ENCODE peak calls at places on chromosomes 13 and 19, in six cellular contexts. J, B, P, C, V and F are unnamed samples.

GRCh38 chr19:58218899-58219298 is 9.8 kb upstream of the ZNF544 start:
- DNase-seq in J (no peak), B (no peak), P (no peak), C (no peak), V (peak; percentile 72), F (no peak)

GRCh38 chr19:55958356-55958755 is 10.7 kb downstream of the NLRP8 start:
- DNase-seq in J (no peak), B (no peak), P (no peak), C (no peak), V (no peak), F (no peak)

GRCh38 chr13:75010941-75011340 is 471.0 kb downstream of the TBC1D4 start:
- DNase-seq in J (no peak), B (no peak), P (no peak), C (no peak), V (no peak), F (no peak)

GRCh38 chr13:40589285-40590109 is 76.9 kb downstream of the FOXO1 start:
- DNase-seq in J (peak; percentile 37), B (no peak), P (no peak), C (peak; percentile 70), V (no peak), F (peak; percentile 51)

GRCh38 chr13:73767191-73767741 is 366.9 kb downstream of the KLF12 start:
- DNase-seq in J (no peak), B (no peak), P (no peak), C (no peak), V (peak; percentile 87), F (no peak)

GRCh38 chr19:37986048-37986750 is 79.2 kb downstream of the SIPA1L3 start:
- DNase-seq in J (no peak), B (no peak), P (peak; percentile 65), C (no peak), V (no peak), F (no peak)

GRCh38 chr13:46595136-46595917 is 42.4 kb downstream of the LRCH1 start:
- DNase-seq in J (no peak), B (no peak), P (no peak), C (no peak), V (no peak), F (no peak)

GRCh38 chr13:21012211-21012610 is 49.2 kb downstream of the LATS2 start:
- DNase-seq in J (no peak), B (no peak), P (no peak), C (no peak), V (no peak), F (peak; percentile 40)

GRCh38 chr13:65926750-65927171 is 1303.4 kb downstream of the PCDH9 start:
- DNase-seq in J (no peak), B (peak; percentile 38), P (peak; percentile 66), C (peak; percentile 11), V (peak; percentile 75), F (no peak)

GRCh38 chr13:75806101-75806500 is 170.0 kb downstream of the LMO7 start:
- DNase-seq in J (no peak), B (no peak), P (no peak), C (no peak), V (no peak), F (no peak)

GRCh38 chr19:19592690-19593089 is 25.8 kb downstream of the PBX4 start:
- DNase-seq in J (no peak), B (no peak), P (no peak), C (no peak), V (no peak), F (no peak)

GRCh38 chr19:38095411-38096308 is 128.4 kb downstream of the DPF1 start:
- DNase-seq in J (peak; percentile 73), B (peak; percentile 59), P (peak; percentile 86), C (peak; percentile 68), V (peak; percentile 92), F (peak; percentile 69)

GRCh38 chr13:27960362-27961226 is 8.5 kb downstream of the CDX2 start:
- DNase-seq in J (no peak), B (peak; percentile 35), P (no peak), C (peak; percentile 11), V (peak; percentile 92), F (no peak)

GRCh38 chr19:778910-779653 is 18.2 kb upstream of the PTBP1 start:
- DNase-seq in J (peak; percentile 70), B (no peak), P (no peak), C (no peak), V (peak; percentile 49), F (peak; percentile 93)

GRCh38 chr13:30371649-30372265 is 50.5 kb upstream of the UBE2L5 start:
- DNase-seq in J (no peak), B (no peak), P (no peak), C (no peak), V (no peak), F (peak; percentile 45)

GRCh38 chr13:44236370-44236769 is 137.3 kb upstream of the SERP2 start:
- DNase-seq in J (peak; percentile 52), B (no peak), P (no peak), C (no peak), V (no peak), F (no peak)

GRCh38 chr19:56720281-56720680 is 48.7 kb upstream of the ZNF835 start:
- DNase-seq in J (peak; percentile 5), B (no peak), P (no peak), C (no peak), V (no peak), F (no peak)

GRCh38 chr13:75305057-75305456 is 176.9 kb downstream of the TBC1D4 start:
- DNase-seq in J (no peak), B (no peak), P (no peak), C (peak; percentile 68), V (no peak), F (no peak)

GRCh38 chr19:42468273-42468796 is 25.6 kb upstream of the CXCL17 start:
- DNase-seq in J (no peak), B (no peak), P (no peak), C (no peak), V (no peak), F (peak; percentile 79)

GRCh38 chr19:35533822-35534521 is 716 bp downstream of the GAPDHS start:
- DNase-seq in J (peak; percentile 16), B (no peak), P (no peak), C (no peak), V (peak; percentile 82), F (no peak)

GRCh38 chr19:8143041-8143440 is 6.4 kb downstream of the FBN3 start:
- DNase-seq in J (no peak), B (no peak), P (no peak), C (no peak), V (no peak), F (no peak)

GRCh38 chr19:13139633-13140311 is 10.4 kb downstream of the STX10 start:
- DNase-seq in J (no peak), B (no peak), P (no peak), C (no peak), V (no peak), F (no peak)
- H3K27ac ChIP-seq in J (no peak overlapping the region), B (no peak overlapping the region), P (no peak overlapping the region), C (no peak overlapping the region), V (no peak overlapping the region), F (peak overlapping the region; percentile 50)

DNA sequence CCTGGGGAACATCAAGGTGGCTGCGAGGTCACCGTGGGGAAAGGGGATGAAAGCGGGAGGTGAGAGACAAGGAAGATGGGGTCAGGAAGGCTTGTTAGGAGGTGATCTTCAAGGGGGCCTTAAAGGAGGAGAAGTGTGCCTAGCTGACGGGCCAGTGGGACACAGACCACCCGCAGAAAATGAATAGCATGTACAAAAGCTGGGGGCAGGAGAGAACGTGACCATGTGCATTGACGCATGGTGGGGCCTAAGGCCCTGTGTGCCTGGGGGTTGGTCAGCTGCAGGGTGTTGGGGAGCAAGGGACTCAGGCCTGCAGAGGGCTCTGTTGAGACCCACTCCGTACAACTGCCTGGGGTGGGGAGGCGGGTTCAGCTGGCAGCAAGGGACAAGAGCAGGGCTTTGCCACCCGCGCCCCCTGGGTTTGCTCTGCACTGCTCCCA is 5.9 kb downstream of the RAB8A start:
- DNase-seq in J (no peak), B (no peak), P (no peak), C (no peak), V (peak; percentile 59), F (no peak)
- H3K4me1 ChIP-seq in J (no peaks in the 10 kb centered on the region), B (peaks cover 39% of the 10 kb centered on the region), P (peaks cover 1% of the 10 kb centered on the region), C (peaks cover 37% of the 10 kb centered on the region), V (peaks cover 2% of the 10 kb centered on the region), F (peaks cover 3% of the 10 kb centered on the region)

GRCh38 chr19:2274937-2275535 is 6.9 kb downstream of the PEAK3 start:
- DNase-seq in J (peak; percentile 61), B (peak; percentile 64), P (peak; percentile 87), C (peak; percentile 68), V (peak; percentile 87), F (peak; percentile 78)
- H3K36me3 ChIP-seq in J (peaks cover 34% of the 10 kb centered on the region), B (peaks cover 26% of the 10 kb centered on the region), P (no peaks in the 10 kb centered on the region), C (peaks cover 10% of the 10 kb centered on the region), V (peaks cover 4% of the 10 kb centered on the region), F (peaks cover 73% of the 10 kb centered on the region)

GRCh38 chr19:2013683-2013961 is 1.9 kb downstream of the BTBD2 start:
- DNase-seq in J (no peak), B (no peak), P (no peak), C (no peak), V (no peak), F (no peak)

GRCh38 chr19:2014731-2015610 is 543 bp downstream of the BTBD2 start:
- DNase-seq in J (no peak), B (no peak), P (no peak), C (no peak), V (peak; percentile 65), F (no peak)

GRCh38 chr19:2015611-2015950 is at the start of gene BTBD2:
- DNase-seq in J (peak; percentile 52), B (no peak), P (no peak), C (peak; percentile 82), V (peak; percentile 70), F (no peak)

GRCh38 chr19:2012941-2013682 is 2.4 kb downstream of the BTBD2 start:
- DNase-seq in J (no peak), B (no peak), P (no peak), C (no peak), V (no peak), F (no peak)

GRCh38 chr19:2014081-2014693 is 1.3 kb downstream of the BTBD2 start:
- DNase-seq in J (no peak), B (no peak), P (no peak), C (no peak), V (no peak), F (no peak)
- H3K27ac ChIP-seq in J (peak overlapping the region; percentile 89), B (peak overlapping the region; percentile 77), P (no peak overlapping the region), C (no peak overlapping the region), V (no peak overlapping the region), F (no peak overlapping the region)